ENCODE peak calls at places on chromosomes 13 and 19, in six cellular contexts. One of them, this sample, is unnamed.

GRCh38 chr13:63436288-63436687 is 2020.6 kb upstream of the PCDH20 start:
- DNase-seq in stomach: no peak
- DNase-seq in fibroblast of lung: no peak
- DNase-seq in tibial artery: no peak
- DNase-seq in GM12878: no peak
- DNase-seq in CD4-positive, alpha-beta memory T cell: no peak
- DNase-seq in this sample: no peak

GRCh38 chr13:94707400-94708021 is 4.8 kb downstream of the SOX21 start:
- DNase-seq in stomach: no peak
- DNase-seq in fibroblast of lung: no peak
- DNase-seq in tibial artery: no peak
- DNase-seq in GM12878: no peak
- DNase-seq in CD4-positive, alpha-beta memory T cell: no peak
- DNase-seq in this sample: no peak

GRCh38 chr13:102800145-102801041 is 1.5 kb downstream of the BIVM start:
- DNase-seq in stomach: peak
- DNase-seq in fibroblast of lung: peak
- DNase-seq in tibial artery: peak
- DNase-seq in GM12878: no peak
- DNase-seq in CD4-positive, alpha-beta memory T cell: peak
- DNase-seq in this sample: peak

GRCh38 chr13:73072501-73072900 is 13.7 kb downstream of the KLF5 start:
- DNase-seq in stomach: no peak
- DNase-seq in fibroblast of lung: no peak
- DNase-seq in tibial artery: no peak
- DNase-seq in GM12878: no peak
- DNase-seq in CD4-positive, alpha-beta memory T cell: no peak
- DNase-seq in this sample: no peak

GRCh38 chr19:10683064-10683426 is 18.2 kb upstream of the QTRT1 start:
- DNase-seq in stomach: no peak
- DNase-seq in fibroblast of lung: no peak
- DNase-seq in tibial artery: no peak
- DNase-seq in GM12878: no peak
- DNase-seq in CD4-positive, alpha-beta memory T cell: no peak
- DNase-seq in this sample: no peak

GRCh38 chr13:100333141-100333540 is 244.2 kb downstream of the PCCA start:
- DNase-seq in stomach: no peak
- DNase-seq in fibroblast of lung: no peak
- DNase-seq in tibial artery: no peak
- DNase-seq in GM12878: no peak
- DNase-seq in CD4-positive, alpha-beta memory T cell: no peak
- DNase-seq in this sample: no peak

GRCh38 chr13:36919833-36920611 is at the start of gene SMAD9:
- DNase-seq in stomach: peak
- DNase-seq in fibroblast of lung: peak
- DNase-seq in tibial artery: peak
- DNase-seq in GM12878: no peak
- DNase-seq in CD4-positive, alpha-beta memory T cell: no peak
- DNase-seq in this sample: peak

GRCh38 chr19:5397804-5398692 is 57.2 kb upstream of the ZNRF4 start:
- DNase-seq in stomach: no peak
- DNase-seq in fibroblast of lung: no peak
- DNase-seq in tibial artery: no peak
- DNase-seq in GM12878: no peak
- DNase-seq in CD4-positive, alpha-beta memory T cell: no peak
- DNase-seq in this sample: no peak

GRCh38 chr19:46371371-46371901 is 24.5 kb downstream of the PPP5C start:
- DNase-seq in stomach: no peak
- DNase-seq in fibroblast of lung: no peak
- DNase-seq in tibial artery: no peak
- DNase-seq in GM12878: no peak
- DNase-seq in CD4-positive, alpha-beta memory T cell: no peak
- DNase-seq in this sample: no peak

GRCh38 chr19:48751835-48752510 is 468 bp downstream of the FUT1 start:
- DNase-seq in stomach: no peak
- DNase-seq in fibroblast of lung: no peak
- DNase-seq in tibial artery: no peak
- DNase-seq in GM12878: no peak
- DNase-seq in CD4-positive, alpha-beta memory T cell: no peak
- DNase-seq in this sample: no peak

GRCh38 chr19:57887195-57887941 is 1.5 kb downstream of the ZNF814 start:
- DNase-seq in stomach: no peak
- DNase-seq in fibroblast of lung: no peak
- DNase-seq in tibial artery: no peak
- DNase-seq in GM12878: no peak
- DNase-seq in CD4-positive, alpha-beta memory T cell: no peak
- DNase-seq in this sample: no peak

GRCh38 chr19:13097331-13098258 is 5.1 kb downstream of the LYL1 start:
- DNase-seq in stomach: no peak
- DNase-seq in fibroblast of lung: no peak
- DNase-seq in tibial artery: peak
- DNase-seq in GM12878: no peak
- DNase-seq in CD4-positive, alpha-beta memory T cell: no peak
- DNase-seq in this sample: no peak

GRCh38 chr19:55066107-55066709 is 3.3 kb upstream of the RDH13 start:
- DNase-seq in stomach: no peak
- DNase-seq in fibroblast of lung: no peak
- DNase-seq in tibial artery: no peak
- DNase-seq in GM12878: no peak
- DNase-seq in CD4-positive, alpha-beta memory T cell: no peak
- DNase-seq in this sample: no peak

GRCh38 chr19:7734220-7735203 is 2.6 kb upstream of the CLEC4G start:
- DNase-seq in stomach: no peak
- DNase-seq in fibroblast of lung: peak
- DNase-seq in tibial artery: no peak
- DNase-seq in GM12878: no peak
- DNase-seq in CD4-positive, alpha-beta memory T cell: no peak
- DNase-seq in this sample: no peak

GRCh38 chr19:14497347-14497921 is 1.5 kb upstream of the GIPC1 start:
- DNase-seq in stomach: peak
- DNase-seq in fibroblast of lung: no peak
- DNase-seq in tibial artery: no peak
- DNase-seq in GM12878: no peak
- DNase-seq in CD4-positive, alpha-beta memory T cell: no peak
- DNase-seq in this sample: peak

GRCh38 chr13:93270769-93271753 is 44.5 kb downstream of the GPC6 start:
- DNase-seq in stomach: no peak
- DNase-seq in fibroblast of lung: no peak
- DNase-seq in tibial artery: no peak
- DNase-seq in GM12878: no peak
- DNase-seq in CD4-positive, alpha-beta memory T cell: no peak
- DNase-seq in this sample: no peak

GRCh38 chr19:55443045-55443823 is at the start of gene SHISA7:
- DNase-seq in stomach: no peak
- DNase-seq in fibroblast of lung: no peak
- DNase-seq in tibial artery: no peak
- DNase-seq in GM12878: no peak
- DNase-seq in CD4-positive, alpha-beta memory T cell: no peak
- DNase-seq in this sample: peak

GRCh38 chr13:27130223-27131015 is 41.2 kb downstream of the USP12 start:
- DNase-seq in stomach: no peak
- DNase-seq in fibroblast of lung: peak
- DNase-seq in tibial artery: no peak
- DNase-seq in GM12878: no peak
- DNase-seq in CD4-positive, alpha-beta memory T cell: no peak
- DNase-seq in this sample: no peak

GRCh38 chr19:43372462-43372861 is 19.0 kb downstream of the CD177 start:
- DNase-seq in stomach: no peak
- DNase-seq in fibroblast of lung: no peak
- DNase-seq in tibial artery: no peak
- DNase-seq in GM12878: no peak
- DNase-seq in CD4-positive, alpha-beta memory T cell: no peak
- DNase-seq in this sample: no peak

GRCh38 chr19:45170146-45171106 is 7.6 kb downstream of the TRAPPC6A start:
- DNase-seq in stomach: no peak
- DNase-seq in fibroblast of lung: no peak
- DNase-seq in tibial artery: no peak
- DNase-seq in GM12878: no peak
- DNase-seq in CD4-positive, alpha-beta memory T cell: no peak
- DNase-seq in this sample: no peak

GRCh38 chr19:4015705-4016402 is 8.3 kb downstream of the PIAS4 start:
- DNase-seq in stomach: no peak
- DNase-seq in fibroblast of lung: no peak
- DNase-seq in tibial artery: no peak
- DNase-seq in GM12878: no peak
- DNase-seq in CD4-positive, alpha-beta memory T cell: no peak
- DNase-seq in this sample: peak

GRCh38 chr19:55257461-55258411 is 1.1 kb downstream of the PPP6R1 start:
- DNase-seq in stomach: no peak
- DNase-seq in fibroblast of lung: no peak
- DNase-seq in tibial artery: no peak
- DNase-seq in GM12878: no peak
- DNase-seq in CD4-positive, alpha-beta memory T cell: peak
- DNase-seq in this sample: no peak

GRCh38 chr19:49425922-49426592 is 869 bp downstream of the GFY start:
- DNase-seq in stomach: no peak
- DNase-seq in fibroblast of lung: no peak
- DNase-seq in tibial artery: no peak
- DNase-seq in GM12878: no peak
- DNase-seq in CD4-positive, alpha-beta memory T cell: no peak
- DNase-seq in this sample: no peak

GRCh38 chr19:49413348-49413747 is 9.9 kb downstream of the PTH2 start:
- DNase-seq in stomach: no peak
- DNase-seq in fibroblast of lung: peak
- DNase-seq in tibial artery: no peak
- DNase-seq in GM12878: no peak
- DNase-seq in CD4-positive, alpha-beta memory T cell: no peak
- DNase-seq in this sample: no peak

GRCh38 chr13:23086951-23087350 is 93.8 kb upstream of the SGCG start:
- DNase-seq in stomach: no peak
- DNase-seq in fibroblast of lung: no peak
- DNase-seq in tibial artery: no peak
- DNase-seq in GM12878: no peak
- DNase-seq in CD4-positive, alpha-beta memory T cell: no peak
- DNase-seq in this sample: no peak

GRCh38 chr13:113625965-113626661 is 31.9 kb downstream of the ATP4B start:
- DNase-seq in stomach: no peak
- DNase-seq in fibroblast of lung: peak
- DNase-seq in tibial artery: no peak
- DNase-seq in GM12878: no peak
- DNase-seq in CD4-positive, alpha-beta memory T cell: no peak
- DNase-seq in this sample: no peak

GRCh38 chr19:1210227-1210538 is 4.6 kb downstream of the STK11 start:
- DNase-seq in stomach: no peak
- DNase-seq in fibroblast of lung: no peak
- DNase-seq in tibial artery: no peak
- DNase-seq in GM12878: no peak
- DNase-seq in CD4-positive, alpha-beta memory T cell: no peak
- DNase-seq in this sample: peak

GRCh38 chr19:18439025-18439909 is 1.3 kb upstream of the ISYNA1 start:
- DNase-seq in stomach: peak
- DNase-seq in fibroblast of lung: no peak
- DNase-seq in tibial artery: no peak
- DNase-seq in GM12878: no peak
- DNase-seq in CD4-positive, alpha-beta memory T cell: no peak
- DNase-seq in this sample: no peak

GRCh38 chr19:17357724-17358123 is 19.4 kb downstream of the PLVAP start:
- DNase-seq in stomach: no peak
- DNase-seq in fibroblast of lung: no peak
- DNase-seq in tibial artery: no peak
- DNase-seq in GM12878: no peak
- DNase-seq in CD4-positive, alpha-beta memory T cell: no peak
- DNase-seq in this sample: no peak

DNA sequence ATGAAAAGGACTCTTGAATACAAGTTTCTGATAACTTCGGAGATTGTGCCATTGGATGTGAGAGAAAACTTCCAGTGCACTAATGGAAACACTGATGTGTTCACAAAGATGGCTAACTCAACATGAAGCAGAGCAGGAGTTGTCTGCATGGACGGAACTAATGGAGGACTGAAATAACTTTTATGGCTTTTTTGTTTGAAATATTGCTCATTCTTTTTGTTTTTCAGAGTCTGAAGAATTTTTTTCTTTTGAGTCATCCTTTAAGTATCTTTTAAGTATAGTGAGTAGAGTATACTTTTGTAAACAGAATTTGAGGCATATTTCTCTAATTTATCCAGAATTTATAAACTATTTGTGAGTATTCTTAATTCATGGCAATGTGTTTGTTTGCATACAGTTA is 25.7 kb downstream of the CRYL1 start:
- DNase-seq in stomach: no peak
- DNase-seq in fibroblast of lung: no peak
- DNase-seq in tibial artery: no peak
- DNase-seq in GM12878: no peak
- DNase-seq in CD4-positive, alpha-beta memory T cell: no peak
- DNase-seq in this sample: no peak
- H3K4me3 ChIP-seq in stomach: no peak
- H3K4me3 ChIP-seq in fibroblast of lung: no peak
- H3K4me3 ChIP-seq in tibial artery: no peak
- H3K4me3 ChIP-seq in GM12878: no peak
- H3K4me3 ChIP-seq in CD4-positive, alpha-beta memory T cell: no peak
- H3K4me3 ChIP-seq in this sample: no peak

GRCh38 chr13:77390391-77390790 is 63.5 kb upstream of the MYCBP2 start:
- DNase-seq in stomach: no peak
- DNase-seq in fibroblast of lung: no peak
- DNase-seq in tibial artery: peak
- DNase-seq in GM12878: no peak
- DNase-seq in CD4-positive, alpha-beta memory T cell: no peak
- DNase-seq in this sample: no peak
- H3K27ac ChIP-seq in stomach: no peak
- H3K27ac ChIP-seq in fibroblast of lung: no peak
- H3K27ac ChIP-seq in tibial artery: peak
- H3K27ac ChIP-seq in GM12878: no peak
- H3K27ac ChIP-seq in CD4-positive, alpha-beta memory T cell: no peak
- H3K27ac ChIP-seq in this sample: no peak

DNA sequence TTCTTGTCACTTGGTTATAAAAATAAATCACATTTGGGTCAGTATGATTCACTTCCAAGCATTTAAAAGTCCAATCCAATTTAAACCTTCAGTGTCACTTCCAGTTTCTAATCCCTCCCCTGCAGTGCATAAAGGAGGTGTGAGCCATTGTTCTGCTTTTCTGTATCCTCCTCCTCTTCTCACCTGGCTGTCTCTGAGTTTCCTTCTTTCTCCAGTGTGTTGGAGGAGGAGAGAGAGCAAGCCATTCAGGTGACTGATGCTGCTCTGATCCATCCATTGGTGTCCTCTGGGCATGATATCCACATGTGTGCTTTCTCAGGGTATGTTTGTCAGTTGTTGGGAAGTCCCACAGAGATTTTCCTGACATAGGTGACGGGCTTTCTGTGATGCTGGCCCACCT is 1.2 kb downstream of the NUDT15 start:
- DNase-seq in stomach: no peak
- DNase-seq in fibroblast of lung: no peak
- DNase-seq in tibial artery: no peak
- DNase-seq in GM12878: no peak
- DNase-seq in CD4-positive, alpha-beta memory T cell: no peak
- DNase-seq in this sample: no peak
- H3K4me3 ChIP-seq in stomach: peak
- H3K4me3 ChIP-seq in fibroblast of lung: peak
- H3K4me3 ChIP-seq in tibial artery: no peak
- H3K4me3 ChIP-seq in GM12878: peak
- H3K4me3 ChIP-seq in CD4-positive, alpha-beta memory T cell: no peak
- H3K4me3 ChIP-seq in this sample: peak

DNA sequence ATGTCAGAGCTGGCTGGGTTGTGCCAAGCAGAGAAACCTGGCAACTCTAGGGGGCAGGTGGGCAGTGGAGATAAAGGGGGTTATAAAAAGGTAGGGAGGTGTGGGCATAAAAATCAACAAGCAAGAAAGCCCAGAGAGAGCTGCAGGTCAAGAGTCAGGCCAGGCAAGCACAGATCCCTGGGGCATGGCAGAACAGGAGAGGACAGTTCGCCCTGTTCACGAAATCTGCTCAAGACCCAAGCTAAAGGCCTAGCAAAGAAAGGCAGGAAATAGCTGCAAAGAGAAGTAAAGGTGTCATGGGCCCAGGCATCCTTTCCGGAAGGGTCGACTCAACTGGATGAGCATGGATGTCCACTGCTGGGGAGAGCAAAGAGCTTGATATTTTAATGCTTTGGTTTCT is 3.4 kb downstream of the MBNL2 start:
- DNase-seq in stomach: no peak
- DNase-seq in fibroblast of lung: no peak
- DNase-seq in tibial artery: no peak
- DNase-seq in GM12878: no peak
- DNase-seq in CD4-positive, alpha-beta memory T cell: no peak
- DNase-seq in this sample: no peak
- H3K27ac ChIP-seq in stomach: peak
- H3K27ac ChIP-seq in fibroblast of lung: peak
- H3K27ac ChIP-seq in tibial artery: peak
- H3K27ac ChIP-seq in GM12878: peak
- H3K27ac ChIP-seq in CD4-positive, alpha-beta memory T cell: peak
- H3K27ac ChIP-seq in this sample: peak

This sample was measured in dorsolateral prefrontal cortex.